ENCODE peak calls at places on chromosomes 7 and 10, in four cellular contexts. N is HCT116, P is HepG2, A is SK-N-SH. F is an unnamed sample.

GRCh38 chr7:103996017-103996551 is 6.6 kb upstream of the RELN start:
- DNase-seq in N (no peak), P (no peak), A (no peak), F (peak)

GRCh38 chr10:132588301-132589013 is 50.9 kb downstream of the INPP5A start:
- DNase-seq in N (no peak), A (no peak), P (no peak), F (no peak)

GRCh38 chr7:36036590-36036989 is 116.5 kb upstream of the EEPD1 start:
- DNase-seq in P (no peak), N (no peak), A (peak), F (no peak)

GRCh38 chr7:153091477-153091876 is 331.9 kb downstream of the ACTR3B start:
- DNase-seq in P (no peak), A (no peak), N (no peak), F (no peak)

GRCh38 chr10:72997099-72997498 is 42.5 kb upstream of the PLA2G12B start:
- DNase-seq in N (no peak), P (no peak), A (no peak), F (no peak)

GRCh38 chr7:50560865-50561351 is 4.3 kb downstream of the DDC start:
- DNase-seq in N (no peak), P (peak), A (peak), F (no peak)

GRCh38 chr7:26627871-26628270 is 236.5 kb downstream of the SKAP2 start:
- DNase-seq in A (no peak), N (no peak), P (no peak), F (no peak)

GRCh38 chr7:82950436-82950835 is 212.2 kb downstream of the PCLO start:
- DNase-seq in N (no peak), A (no peak), P (no peak), F (no peak)

GRCh38 chr10:8056891-8057331 is 2.4 kb downstream of the GATA3 start:
- DNase-seq in P (no peak), A (no peak), N (no peak), F (no peak)

GRCh38 chr7:1693991-1694524 is 24.0 kb downstream of the ELFN1 start:
- DNase-seq in A (peak), P (no peak), N (no peak), F (no peak)

GRCh38 chr7:20033621-20034200 is 183.5 kb downstream of the MACC1 start:
- DNase-seq in N (no peak), P (no peak), A (no peak), F (no peak)

GRCh38 chr7:156419782-156420181 is 220.8 kb upstream of the RNF32 start:
- DNase-seq in N (no peak), A (no peak), P (no peak), F (no peak)

GRCh38 chr10:28553963-28554362 is 21.0 kb downstream of the WAC start:
- DNase-seq in P (no peak), N (no peak), A (no peak), F (no peak)

GRCh38 chr7:99278180-99278579 is 5.5 kb downstream of the MYH16 start:
- DNase-seq in N (no peak), P (no peak), A (no peak), F (no peak)
- TF ChIP-seq ELF1 in N (no peak), P (no peak), A (no peak), F (no peak)

GRCh38 chr7:143929224-143929920 is 5.7 kb upstream of the OR2F2 start:
- DNase-seq in A (no peak), N (no peak), P (no peak), F (no peak)
- TF ChIP-seq ELF1 in A (no peak), N (no peak), P (no peak), F (no peak)

DNA sequence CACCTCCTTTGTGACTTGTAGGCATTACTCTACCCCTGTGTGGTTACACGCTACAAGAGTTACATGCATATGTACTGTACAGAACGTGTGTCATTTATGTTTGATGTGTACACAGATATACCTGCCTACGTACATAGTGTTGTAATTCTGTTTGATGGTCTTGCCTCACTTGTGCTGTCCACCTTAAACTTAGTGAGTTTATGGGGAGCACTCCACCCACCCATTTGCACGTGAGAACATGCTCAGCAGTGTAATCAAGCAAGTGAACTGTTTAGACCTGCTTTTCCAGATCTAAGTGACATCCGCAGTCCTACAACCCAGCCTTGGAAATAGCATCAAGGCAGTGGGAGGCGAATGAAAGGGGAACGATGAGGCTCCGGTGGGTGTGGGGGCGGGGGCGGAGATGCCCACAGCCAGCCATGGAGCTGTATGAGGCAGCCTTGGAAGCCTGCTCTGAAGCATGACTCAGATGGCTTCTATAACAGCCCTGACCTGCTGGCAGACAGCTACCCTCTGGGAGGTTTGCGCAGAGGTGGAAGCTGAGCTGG is 52.1 kb downstream of the SUFU start:
- DNase-seq in P (no peak), N (no peak), A (no peak), F (no peak)
- TF ChIP-seq ELF1 in P (no peak), N (no peak), A (no peak), F (no peak)

GRCh38 chr7:143360788-143361551 is 1.5 kb downstream of the FAM131B start:
- DNase-seq in P (no peak), A (peak), N (no peak), F (peak)
- TF ChIP-seq ELF1 in P (no peak), A (no peak), N (no peak), F (no peak)

GRCh38 chr10:68083953-68084352 is 8.9 kb upstream of the HERC4 start:
- DNase-seq in N (no peak), P (no peak), A (no peak), F (no peak)

GRCh38 chr10:68082815-68083395 is 7.8 kb upstream of the HERC4 start:
- DNase-seq in A (peak), N (no peak), P (no peak), F (no peak)

GRCh38 chr10:68081916-68082315 is 6.8 kb upstream of the HERC4 start:
- DNase-seq in N (no peak), P (no peak), A (no peak), F (no peak)

GRCh38 chr10:68079434-68079833 is 4.4 kb upstream of the HERC4 start:
- DNase-seq in A (no peak), P (no peak), N (no peak), F (no peak)

DNA sequence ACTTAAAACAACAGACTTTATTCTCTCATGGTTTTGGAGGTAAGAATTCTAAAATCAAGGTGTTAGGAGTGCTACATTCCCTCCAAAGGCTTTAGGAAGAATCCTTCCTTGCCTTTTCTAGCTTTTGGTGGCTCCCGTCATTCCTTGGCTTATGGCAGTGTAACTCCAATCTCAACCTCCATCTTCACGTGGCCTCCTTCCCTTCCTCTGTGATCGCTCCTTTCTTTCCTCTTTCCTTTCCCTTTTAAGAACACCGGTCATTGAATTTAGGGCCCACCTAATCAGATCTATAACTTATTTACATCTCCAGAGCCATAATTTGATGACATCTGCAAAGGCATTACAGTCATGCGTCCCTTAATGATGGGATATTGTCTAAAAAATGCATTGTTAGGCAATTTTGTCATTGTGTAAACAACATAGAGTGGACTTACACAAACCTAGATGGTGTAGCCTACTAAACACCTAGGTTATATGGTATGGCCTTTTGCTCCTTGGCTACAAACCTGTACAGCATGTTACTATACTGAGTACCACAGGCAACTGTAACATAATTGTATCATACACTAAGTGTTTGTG is 5.9 kb upstream of the HERC4 start:
- DNase-seq in N (no peak), P (no peak), A (no peak), F (no peak)
- TF ChIP-seq ELF1 in N (no peak), P (no peak), A (no peak), F (no peak)